ENCODE peak calls at places on chromosomes 7 and 10, in six cellular contexts. J is psoas muscle; Z is Ammon's horn; L is stimulated activated CD8-positive, alpha-beta memory T cell treated with anti-CD3 and anti-CD28 coated beads, Interleukin-12 subunit alpha, Interleukin-12 subunit beta, amount 100 ng/mL, for 4 hours; O is stimulated activated naive CD8-positive, alpha-beta T cell treated with anti-CD3 and anti-CD28 coated beads, Interleukin-15, amount 100 ng/mL, for 72 hours; R is ACHN. G is an unnamed sample.

GRCh38 chr10:132311338-132311939 is 3.7 kb upstream of the STK32C start:
- DNase-seq in L (no peak), J (no peak), R (no peak), O (no peak), Z (no peak), G (peak; percentile 25)

GRCh38 chr10:24849537-24850299 is 102.7 kb downstream of the PRTFDC1 start:
- DNase-seq in O (no peak), R (no peak), J (no peak), L (no peak), Z (no peak), G (peak; percentile 40)

GRCh38 chr7:47470567-47471357 is 111.1 kb downstream of the TNS3 start:
- DNase-seq in O (no peak), L (no peak), Z (no peak), R (peak; percentile 85), J (no peak), G (no peak)

GRCh38 chr7:50681451-50682045 is 101.1 kb downstream of the GRB10 start:
- DNase-seq in Z (no peak), O (no peak), R (no peak), J (no peak), L (no peak), G (no peak)

GRCh38 chr7:82410461-82410860 is 33.1 kb downstream of the CACNA2D1 start:
- DNase-seq in L (no peak), J (peak; percentile 52), O (no peak), Z (peak; percentile 47), R (no peak), G (no peak)

GRCh38 chr7:88432321-88432720 is 125.6 kb upstream of the STEAP4 start:
- DNase-seq in L (no peak), R (no peak), J (no peak), Z (peak; percentile 16), O (no peak), G (no peak)

GRCh38 chr10:33665512-33665911 is 331.0 kb upstream of the NRP1 start:
- DNase-seq in Z (no peak), J (no peak), R (no peak), O (no peak), L (no peak), G (no peak)

GRCh38 chr7:22601812-22602568 is 102.0 kb upstream of the STEAP1B start:
- DNase-seq in R (no peak), Z (no peak), L (no peak), O (no peak), J (no peak), G (peak; percentile 75)

GRCh38 chr7:131692131-131692960 is 135.9 kb upstream of the PODXL start:
- DNase-seq in L (no peak), Z (peak; percentile 56), O (peak; percentile 36), J (peak; percentile 39), R (peak; percentile 61), G (peak; percentile 34)

GRCh38 chr10:124145109-124145860 is 51.9 kb upstream of the CHST15 start:
- DNase-seq in R (no peak), J (peak; percentile 72), Z (peak; percentile 56), L (no peak), O (no peak), G (no peak)

GRCh38 chr7:117412390-117412789 is 14.9 kb downstream of the ASZ1 start:
- DNase-seq in J (no peak), L (no peak), O (no peak), Z (no peak), R (no peak), G (no peak)

GRCh38 chr10:48289652-48290238 is 15.2 kb upstream of the FRMPD2 start:
- DNase-seq in J (peak; percentile 27), Z (peak; percentile 80), R (peak; percentile 61), L (peak; percentile 9), O (peak; percentile 25), G (peak; percentile 48)

GRCh38 chr10:30818010-30818660 is 188.6 kb upstream of the LYZL2 start:
- DNase-seq in O (no peak), Z (peak; percentile 58), L (no peak), R (peak; percentile 62), J (peak; percentile 77), G (peak; percentile 82)

G was measured in M059J.